ENCODE peak calls at places on chromosomes 12 and 14, in five cellular contexts. S is heart left ventricle, J is MM.1S, D is colonic mucosa, X is heart right ventricle. T is an unnamed sample.
A peak's percentile ranks its signal among the peaks of the same experiment; 100 is the strongest.

GRCh38 chr14:56555921-56556570 is 23.6 kb upstream of the TMEM260 start:
- DNase-seq in S (no peak), J (peak; percentile 23), D (no peak), X (no peak), T (no peak)

GRCh38 chr12:59030415-59030814 is 110.1 kb upstream of the LRIG3 start:
- DNase-seq in S (no peak), J (no peak), D (peak; percentile 89), X (no peak), T (no peak)

GRCh38 chr12:52277486-52278245 is 3.2 kb downstream of the KRT86 start:
- DNase-seq in S (no peak), J (no peak), D (no peak), X (no peak), T (no peak)

GRCh38 chr12:94211011-94211410 is 62.6 kb downstream of the PLXNC1 start:
- DNase-seq in S (no peak), J (no peak), D (no peak), X (no peak), T (no peak)

GRCh38 chr14:53325176-53325806 is 172.2 kb upstream of the DDHD1 start:
- DNase-seq in S (no peak), J (no peak), D (no peak), X (no peak), T (no peak)

GRCh38 chr14:94769413-94770250 is at the start of gene GSC:
- DNase-seq in S (no peak), J (peak; percentile 14), D (no peak), X (peak; percentile 46), T (peak; percentile 21)

GRCh38 chr14:52080817-52081755 is 12.2 kb upstream of the NID2 start:
- DNase-seq in S (no peak), J (no peak), D (no peak), X (no peak), T (no peak)

GRCh38 chr14:92625213-92625612 is 111.6 kb downstream of the RIN3 start:
- DNase-seq in S (no peak), J (no peak), D (no peak), X (no peak), T (no peak)

DNA sequence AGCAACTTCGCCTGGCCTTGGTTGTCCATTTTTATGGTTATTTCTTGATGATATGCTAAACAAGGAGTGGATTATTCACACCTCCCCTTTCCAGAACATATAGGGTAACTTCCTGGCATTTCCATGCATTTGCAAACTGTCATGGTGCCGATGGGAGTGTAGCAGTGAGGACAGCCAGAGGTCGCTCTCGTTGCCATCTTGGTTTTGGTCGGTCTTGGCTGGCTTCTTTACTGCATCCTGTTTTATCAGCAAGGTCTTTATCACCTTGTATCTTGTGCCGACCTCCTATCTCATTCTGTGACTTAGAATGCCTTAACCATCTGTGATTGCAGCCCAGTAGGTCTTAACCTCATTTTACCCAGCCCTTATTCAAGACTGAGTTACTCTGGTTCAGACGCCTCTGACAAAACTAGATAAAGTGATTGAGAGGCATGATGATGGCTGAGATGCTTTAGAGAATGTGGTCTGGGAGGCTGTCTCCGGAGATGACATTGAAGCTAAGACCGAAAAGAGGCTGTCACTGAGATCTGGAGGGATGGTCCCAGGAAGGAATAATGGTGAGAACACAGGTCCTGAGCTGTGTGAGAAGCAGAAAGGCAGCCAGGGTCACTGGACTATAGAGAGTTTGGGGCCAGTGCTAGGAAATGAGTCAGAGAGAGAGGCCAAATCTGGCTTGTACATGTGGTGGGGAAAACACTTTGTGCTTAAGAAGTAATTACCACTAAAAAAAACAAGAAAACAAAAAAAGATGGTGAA is 2.9 kb downstream of the GLT1D1 start:
- DNase-seq in S (no peak), J (no peak), D (no peak), X (no peak), T (no peak)
- H3K4me1 ChIP-seq in S (peaks cover 9% of the 10 kb centered on the region), J (no peaks in the 10 kb centered on the region), D (no peaks in the 10 kb centered on the region), X (no peaks in the 10 kb centered on the region), T (no peaks in the 10 kb centered on the region)

DNA sequence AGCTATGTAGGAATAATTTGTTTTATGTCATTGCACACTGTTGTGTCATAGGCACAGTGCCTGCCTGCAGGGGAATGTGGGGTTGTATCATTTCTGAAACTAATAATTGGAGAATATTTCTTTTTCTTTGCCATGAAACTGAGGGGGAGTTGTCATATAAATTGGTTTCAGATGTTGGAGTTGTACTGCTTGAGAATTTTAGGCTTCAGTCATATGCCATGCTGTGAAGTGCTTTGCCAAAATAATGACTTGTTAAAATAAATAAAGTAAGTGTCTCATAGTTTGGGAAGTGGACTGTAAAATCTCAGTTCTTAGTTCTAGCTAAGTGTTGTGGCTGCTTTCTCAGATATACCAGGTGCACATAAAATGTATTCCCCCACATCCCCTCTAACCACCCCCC is 116.8 kb downstream of the DAAM1 start:
- DNase-seq in S (no peak), J (no peak), D (no peak), X (no peak), T (no peak)
- H3K4me1 ChIP-seq in S (peaks cover 70% of the 10 kb centered on the region), J (peaks cover 17% of the 10 kb centered on the region), D (no peaks in the 10 kb centered on the region), X (peaks cover 50% of the 10 kb centered on the region), T (peaks cover 10% of the 10 kb centered on the region)

DNA sequence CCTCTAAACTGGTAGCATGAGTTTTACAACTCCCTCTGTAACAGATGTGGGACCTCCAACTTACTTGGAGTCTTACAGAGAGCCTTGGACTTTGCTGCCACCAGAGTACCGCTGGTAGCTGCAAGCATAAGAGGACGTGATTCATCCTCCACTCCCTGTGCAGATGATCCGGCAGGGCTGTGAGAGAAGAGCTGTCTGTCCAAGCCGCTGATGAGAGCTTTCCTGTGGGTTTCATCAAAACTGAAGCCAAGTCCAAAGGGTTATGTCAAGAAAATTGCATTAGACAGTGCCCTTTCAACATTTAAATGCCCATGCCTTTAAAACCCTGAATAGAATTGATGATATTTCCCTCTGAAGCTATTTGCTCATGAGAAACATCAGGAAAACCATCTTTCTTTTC is 85.8 kb downstream of the LLPH start:
- DNase-seq in S (no peak), J (no peak), D (no peak), X (no peak), T (no peak)
- H3K4me1 ChIP-seq in S (no peaks in the 10 kb centered on the region), J (no peaks in the 10 kb centered on the region), D (no peaks in the 10 kb centered on the region), X (no peaks in the 10 kb centered on the region), T (no peaks in the 10 kb centered on the region)

GRCh38 chr12:50618864-50619609 is 114.3 kb downstream of the DIP2B start:
- DNase-seq in S (no peak), J (no peak), D (peak; percentile 50), X (no peak), T (no peak)
- H3K4me1 ChIP-seq in S (peaks cover 62% of the 10 kb centered on the region), J (no peaks in the 10 kb centered on the region), D (peaks cover 21% of the 10 kb centered on the region), X (peaks cover 45% of the 10 kb centered on the region), T (peaks cover 6% of the 10 kb centered on the region)

GRCh38 chr12:6951551-6952120 is 480 bp downstream of the PTPN6 start:
- DNase-seq in S (no peak), J (no peak), D (no peak), X (no peak), T (no peak)
- H3K4me1 ChIP-seq in S (peaks cover 18% of the 10 kb centered on the region), J (peaks cover 64% of the 10 kb centered on the region), D (no peaks in the 10 kb centered on the region), X (peaks cover under 1% of the 10 kb centered on the region), T (no peaks in the 10 kb centered on the region)

DNA sequence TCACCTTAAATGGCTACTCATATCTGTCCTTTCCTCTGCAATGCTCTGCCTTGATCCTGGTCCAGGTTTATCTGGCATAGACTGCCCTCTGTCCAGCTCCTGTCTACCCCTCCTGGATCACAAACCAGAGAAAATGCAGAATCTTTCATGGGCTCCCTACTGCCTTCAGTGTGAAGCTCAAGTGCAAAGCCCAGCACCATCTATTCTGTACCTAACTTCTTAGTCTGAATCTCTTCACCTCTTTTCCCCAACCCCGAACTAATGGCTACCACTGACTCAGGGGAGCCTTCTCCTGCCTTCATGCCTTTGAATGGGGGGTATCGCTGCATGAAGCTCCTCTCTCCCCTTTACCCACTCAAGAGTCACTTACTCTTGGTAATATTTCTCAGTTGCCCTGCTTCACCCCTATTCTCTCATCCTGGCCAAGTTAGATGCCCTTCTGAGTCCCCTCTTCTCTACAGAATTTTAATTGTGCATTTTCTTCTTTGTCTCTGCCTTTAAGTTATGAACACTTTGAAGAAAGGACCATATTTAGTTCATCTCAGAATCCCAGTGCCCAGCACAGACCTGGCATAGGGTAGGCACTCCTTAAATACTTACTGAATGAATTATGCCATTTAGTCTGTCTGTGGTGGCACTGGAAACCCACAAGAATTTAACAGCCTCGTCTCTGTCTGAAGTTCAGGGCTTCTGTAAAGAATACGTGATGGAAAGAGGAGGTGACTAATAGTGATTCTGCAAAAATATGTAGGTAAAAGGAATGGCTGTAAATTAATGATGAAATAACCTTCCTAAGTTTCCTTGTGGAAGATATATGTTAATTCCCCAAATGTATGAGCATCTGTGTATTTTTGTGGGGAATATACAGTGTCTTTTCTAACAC is 191.3 kb upstream of the AMIGO2 start:
- DNase-seq in S (no peak), J (peak; percentile 37), D (no peak), X (no peak), T (no peak)
- H3K4me1 ChIP-seq in S (no peaks in the 10 kb centered on the region), J (peaks cover 36% of the 10 kb centered on the region), D (no peaks in the 10 kb centered on the region), X (no peaks in the 10 kb centered on the region), T (no peaks in the 10 kb centered on the region)